ENCODE peak calls at places on chromosomes 12 and 14, in five cellular contexts. One of them, this sample, is unnamed.

GRCh38 chr14:77125275-77126073 is 16.1 kb downstream of the ZDHHC22 start:
- DNase-seq in endothelial cell of umbilical vein: no peak
- DNase-seq in ovary: no peak
- DNase-seq in IMR-90: no peak
- DNase-seq in CD8-positive, alpha-beta T cell: no peak
- DNase-seq in this sample: no peak

GRCh38 chr12:68746572-68747180 is 700 bp downstream of the SLC35E3 start:
- DNase-seq in endothelial cell of umbilical vein: peak; percentile 73
- DNase-seq in ovary: peak; percentile 55
- DNase-seq in IMR-90: peak; percentile 68
- DNase-seq in CD8-positive, alpha-beta T cell: peak; percentile 7
- DNase-seq in this sample: peak; percentile 53

GRCh38 chr12:3487027-3487426 is 4.0 kb upstream of the PRMT8 start:
- DNase-seq in endothelial cell of umbilical vein: no peak
- DNase-seq in ovary: no peak
- DNase-seq in IMR-90: no peak
- DNase-seq in CD8-positive, alpha-beta T cell: no peak
- DNase-seq in this sample: no peak

GRCh38 chr14:40347675-40348074 is 915.4 kb upstream of the FBXO33 start:
- DNase-seq in endothelial cell of umbilical vein: no peak
- DNase-seq in ovary: no peak
- DNase-seq in CD8-positive, alpha-beta T cell: no peak
- DNase-seq in IMR-90: no peak
- DNase-seq in this sample: no peak

GRCh38 chr12:81216739-81217138 is 138.9 kb downstream of the ACSS3 start:
- DNase-seq in CD8-positive, alpha-beta T cell: no peak
- DNase-seq in ovary: no peak
- DNase-seq in endothelial cell of umbilical vein: no peak
- DNase-seq in IMR-90: no peak
- DNase-seq in this sample: no peak

GRCh38 chr14:22375321-22375930 is 213.6 kb downstream of the DAD1 start:
- DNase-seq in ovary: no peak
- DNase-seq in endothelial cell of umbilical vein: peak; percentile 62
- DNase-seq in CD8-positive, alpha-beta T cell: no peak
- DNase-seq in IMR-90: peak; percentile 68
- DNase-seq in this sample: peak; percentile 78

GRCh38 chr14:87888136-87888999 is 104.6 kb downstream of the GALC start:
- DNase-seq in IMR-90: no peak
- DNase-seq in endothelial cell of umbilical vein: no peak
- DNase-seq in ovary: no peak
- DNase-seq in CD8-positive, alpha-beta T cell: no peak
- DNase-seq in this sample: peak; percentile 70

GRCh38 chr12:63495974-63496373 is 172.3 kb downstream of the DPY19L2 start:
- DNase-seq in IMR-90: no peak
- DNase-seq in ovary: no peak
- DNase-seq in endothelial cell of umbilical vein: no peak
- DNase-seq in CD8-positive, alpha-beta T cell: no peak
- DNase-seq in this sample: no peak

GRCh38 chr14:58298880-58299664 is 717 bp downstream of the ARID4A start:
- DNase-seq in CD8-positive, alpha-beta T cell: peak; percentile 37
- DNase-seq in IMR-90: no peak
- DNase-seq in endothelial cell of umbilical vein: peak; percentile 18
- DNase-seq in ovary: peak; percentile 57
- DNase-seq in this sample: peak; percentile 23

GRCh38 chr12:13094349-13094748 is 9.1 kb downstream of the GSG1 start:
- DNase-seq in IMR-90: peak; percentile 70
- DNase-seq in CD8-positive, alpha-beta T cell: no peak
- DNase-seq in ovary: no peak
- DNase-seq in endothelial cell of umbilical vein: peak; percentile 30
- DNase-seq in this sample: no peak

GRCh38 chr14:87049886-87050820 is 942.8 kb downstream of the GALC start:
- DNase-seq in ovary: no peak
- DNase-seq in IMR-90: peak; percentile 47
- DNase-seq in CD8-positive, alpha-beta T cell: no peak
- DNase-seq in endothelial cell of umbilical vein: no peak
- DNase-seq in this sample: peak; percentile 66

GRCh38 chr12:96238336-96239031 is 44.3 kb downstream of the ELK3 start:
- DNase-seq in CD8-positive, alpha-beta T cell: no peak
- DNase-seq in endothelial cell of umbilical vein: no peak
- DNase-seq in ovary: no peak
- DNase-seq in IMR-90: no peak
- DNase-seq in this sample: no peak

GRCh38 chr14:105409379-105409778 is 10.2 kb upstream of the MTA1 start:
- DNase-seq in endothelial cell of umbilical vein: no peak
- DNase-seq in IMR-90: no peak
- DNase-seq in ovary: no peak
- DNase-seq in CD8-positive, alpha-beta T cell: no peak
- DNase-seq in this sample: no peak

GRCh38 chr12:78101946-78102635 is 271.4 kb downstream of the NAV3 start:
- DNase-seq in endothelial cell of umbilical vein: no peak
- DNase-seq in IMR-90: no peak
- DNase-seq in ovary: no peak
- DNase-seq in CD8-positive, alpha-beta T cell: no peak
- DNase-seq in this sample: peak; percentile 29

GRCh38 chr12:78099806-78100205 is 269.1 kb downstream of the NAV3 start:
- DNase-seq in ovary: no peak
- DNase-seq in IMR-90: no peak
- DNase-seq in CD8-positive, alpha-beta T cell: no peak
- DNase-seq in endothelial cell of umbilical vein: no peak
- DNase-seq in this sample: no peak

GRCh38 chr12:78101181-78101876 is 270.6 kb downstream of the NAV3 start:
- DNase-seq in ovary: no peak
- DNase-seq in endothelial cell of umbilical vein: no peak
- DNase-seq in CD8-positive, alpha-beta T cell: no peak
- DNase-seq in IMR-90: no peak
- DNase-seq in this sample: no peak

GRCh38 chr12:78095623-78096022 is 264.9 kb downstream of the NAV3 start:
- DNase-seq in ovary: no peak
- DNase-seq in endothelial cell of umbilical vein: no peak
- DNase-seq in CD8-positive, alpha-beta T cell: no peak
- DNase-seq in IMR-90: no peak
- DNase-seq in this sample: no peak

GRCh38 chr12:78096909-78097597 is 266.4 kb downstream of the NAV3 start:
- DNase-seq in ovary: no peak
- DNase-seq in endothelial cell of umbilical vein: peak; percentile 19
- DNase-seq in CD8-positive, alpha-beta T cell: no peak
- DNase-seq in IMR-90: peak; percentile 69
- DNase-seq in this sample: peak; percentile 72
- TF ChIP-seq CTCF in ovary: no peak
- TF ChIP-seq CTCF in endothelial cell of umbilical vein: no peak
- TF ChIP-seq CTCF in CD8-positive, alpha-beta T cell: no peak
- TF ChIP-seq CTCF in IMR-90: no peak
- TF ChIP-seq CTCF in this sample: peak; percentile 45

DNA sequence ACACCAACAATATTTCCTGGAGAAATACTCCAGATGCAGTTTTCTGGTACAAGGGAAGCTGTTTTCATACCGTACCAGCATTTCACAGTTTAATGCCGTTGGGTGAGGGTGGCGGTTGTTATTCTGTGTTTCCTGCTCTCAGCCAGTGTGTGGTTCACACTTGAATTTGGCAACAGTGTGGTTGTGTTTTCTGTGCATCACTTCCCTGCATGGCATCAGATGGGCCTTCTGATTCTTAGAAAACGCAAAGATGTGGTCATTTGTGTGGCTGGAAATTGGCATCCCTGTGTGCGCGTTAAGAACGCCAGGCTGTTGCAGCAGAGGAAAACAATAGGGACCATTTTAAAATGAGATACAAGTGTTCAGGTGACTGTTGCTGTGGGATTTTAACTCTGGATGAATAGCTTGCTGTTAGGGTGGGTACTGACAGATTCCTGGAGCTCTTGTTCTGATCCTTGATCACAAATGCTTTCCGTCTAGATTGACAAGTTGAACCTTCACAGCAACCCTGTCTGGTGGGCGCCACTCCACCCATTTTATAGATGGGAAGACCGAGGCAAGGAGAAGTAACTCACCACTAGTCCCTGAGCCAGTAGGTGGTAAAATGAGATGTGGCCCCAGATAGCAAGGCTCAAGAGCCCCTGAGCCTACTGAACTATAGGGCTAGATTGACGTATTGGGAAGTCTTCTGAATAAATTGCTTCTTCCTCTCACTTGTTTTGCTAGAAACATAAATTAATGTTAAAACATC is 231.2 kb downstream of the CHST11 start:
- DNase-seq in CD8-positive, alpha-beta T cell: peak; percentile 38
- DNase-seq in endothelial cell of umbilical vein: no peak
- DNase-seq in IMR-90: no peak
- DNase-seq in ovary: no peak
- DNase-seq in this sample: no peak
- H3K4me1 ChIP-seq in CD8-positive, alpha-beta T cell: peaks cover 33% of the 10 kb centered on the region
- H3K4me1 ChIP-seq in endothelial cell of umbilical vein: peaks cover 9% of the 10 kb centered on the region
- H3K4me1 ChIP-seq in IMR-90: no peaks in the 10 kb centered on the region
- H3K4me1 ChIP-seq in ovary: no peaks in the 10 kb centered on the region
- H3K4me1 ChIP-seq in this sample: no peaks in the 10 kb centered on the region

DNA sequence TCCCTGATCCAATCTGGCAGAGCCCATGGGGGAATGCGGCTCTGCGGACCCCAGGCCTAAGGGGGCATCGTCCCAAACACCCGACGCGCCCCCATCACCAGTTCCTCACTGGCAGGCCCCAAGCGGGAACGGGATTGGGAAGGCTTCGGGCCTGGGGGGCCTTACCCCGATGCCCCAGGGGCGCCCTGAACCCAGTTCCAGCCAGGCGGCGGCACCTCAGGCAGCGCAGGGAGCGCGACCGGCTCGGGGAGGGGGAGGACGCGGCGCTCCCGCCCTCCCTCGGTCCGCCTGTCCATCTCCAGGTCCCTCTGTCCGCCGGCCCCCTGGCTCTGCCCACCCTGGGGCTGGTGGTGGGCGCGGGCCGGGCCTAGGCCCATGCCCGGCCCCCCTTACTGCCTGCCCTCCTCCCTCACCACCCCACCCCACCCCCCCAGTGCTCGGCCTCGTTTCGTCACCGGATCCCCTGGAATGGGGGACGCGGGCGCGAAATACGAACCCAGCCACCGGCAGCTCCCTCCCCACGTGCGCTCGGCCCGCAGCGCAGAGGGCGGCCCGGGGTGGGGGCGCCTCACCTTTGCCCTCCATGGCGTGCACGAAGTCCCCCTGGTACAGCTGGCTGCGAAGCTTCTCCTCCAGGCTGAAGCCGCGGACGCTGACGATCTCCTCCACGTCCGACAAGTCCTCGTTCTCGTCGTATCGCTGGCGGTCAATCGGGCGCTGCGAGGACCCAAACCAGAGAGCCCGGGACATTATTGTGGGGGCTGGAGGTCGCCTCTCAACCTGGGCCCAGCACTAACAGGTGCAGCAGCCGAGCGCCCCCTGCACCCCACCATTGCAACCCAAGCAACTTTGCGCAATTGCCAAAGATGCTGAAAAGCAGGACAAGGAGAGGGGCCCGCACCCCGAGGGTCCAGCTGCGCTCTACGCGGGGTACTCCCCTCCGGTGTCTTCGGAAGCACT is 2.3 kb downstream of the KDM2B start:
- DNase-seq in endothelial cell of umbilical vein: peak; percentile 34
- DNase-seq in CD8-positive, alpha-beta T cell: no peak
- DNase-seq in ovary: peak; percentile 60
- DNase-seq in IMR-90: peak; percentile 21
- DNase-seq in this sample: no peak
- H3K27ac ChIP-seq in endothelial cell of umbilical vein: no peak overlapping the region
- H3K27ac ChIP-seq in CD8-positive, alpha-beta T cell: peak overlapping the region; percentile 85
- H3K27ac ChIP-seq in ovary: peak overlapping the region; percentile 46
- H3K27ac ChIP-seq in IMR-90: peak overlapping the region; percentile 96
- H3K27ac ChIP-seq in this sample: peak overlapping the region; percentile 88

GRCh38 chr12:23055004-23055403 is 430.0 kb downstream of the ETNK1 start:
- DNase-seq in endothelial cell of umbilical vein: peak; percentile 4
- DNase-seq in CD8-positive, alpha-beta T cell: no peak
- DNase-seq in ovary: no peak
- DNase-seq in IMR-90: peak; percentile 7
- DNase-seq in this sample: peak; percentile 44
- TF ChIP-seq CTCF in endothelial cell of umbilical vein: peak; percentile 22
- TF ChIP-seq CTCF in CD8-positive, alpha-beta T cell: no peak
- TF ChIP-seq CTCF in ovary: no peak
- TF ChIP-seq CTCF in IMR-90: peak; percentile 49
- TF ChIP-seq CTCF in this sample: peak; percentile 47

DNA sequence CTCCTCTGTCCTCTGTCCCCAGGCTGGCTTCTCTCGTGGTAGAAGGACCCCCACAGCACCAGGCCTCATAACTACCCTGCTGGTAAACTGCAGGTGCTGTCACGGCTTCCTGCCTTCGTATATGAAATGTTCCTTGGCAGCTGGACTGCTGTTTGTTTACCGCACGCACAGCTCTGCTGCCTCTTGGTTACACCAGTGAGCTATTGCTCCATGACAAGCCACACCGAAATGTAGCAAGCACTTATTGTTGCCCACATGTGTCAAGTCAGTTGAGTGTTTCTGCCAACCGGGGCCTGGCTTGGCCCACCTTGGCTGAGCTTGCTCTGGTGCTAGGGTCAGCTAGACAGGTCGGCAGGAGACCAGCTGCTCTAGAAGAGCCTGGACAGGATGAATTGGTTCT is 21.7 kb upstream of the TCL1B start:
- DNase-seq in endothelial cell of umbilical vein: no peak
- DNase-seq in ovary: no peak
- DNase-seq in CD8-positive, alpha-beta T cell: no peak
- DNase-seq in IMR-90: no peak
- DNase-seq in this sample: no peak
- H3K4me1 ChIP-seq in endothelial cell of umbilical vein: no peaks in the 10 kb centered on the region
- H3K4me1 ChIP-seq in ovary: peaks cover 14% of the 10 kb centered on the region
- H3K4me1 ChIP-seq in CD8-positive, alpha-beta T cell: no peaks in the 10 kb centered on the region
- H3K4me1 ChIP-seq in IMR-90: no peaks in the 10 kb centered on the region
- H3K4me1 ChIP-seq in this sample: peaks cover 44% of the 10 kb centered on the region

This sample was measured in A673.